ENCODE peak calls at places on chromosome 22, in eight cellular contexts. One of them, this sample, is unnamed.

GRCh38 chr22:40392618-40393017 is 22.2 kb downstream of the SGSM3 start:
- DNase-seq in lower leg skin: no peak
- DNase-seq in tibial artery: no peak
- DNase-seq in fibroblast of pulmonary artery: peak
- DNase-seq in transverse colon: no peak
- DNase-seq in Peyer's patch: no peak
- DNase-seq in GM13977: no peak
- DNase-seq in RWPE2: no peak
- DNase-seq in this sample: no peak

GRCh38 chr22:26656896-26657851 is at the start of gene MIAT:
- DNase-seq in lower leg skin: no peak
- DNase-seq in tibial artery: no peak
- DNase-seq in fibroblast of pulmonary artery: no peak
- DNase-seq in transverse colon: peak
- DNase-seq in Peyer's patch: no peak
- DNase-seq in GM13977: peak
- DNase-seq in RWPE2: no peak
- DNase-seq in this sample: no peak

GRCh38 chr22:41256898-41257260 is 16.1 kb upstream of the CHADL start:
- DNase-seq in lower leg skin: no peak
- DNase-seq in tibial artery: no peak
- DNase-seq in fibroblast of pulmonary artery: peak
- DNase-seq in transverse colon: no peak
- DNase-seq in Peyer's patch: no peak
- DNase-seq in GM13977: no peak
- DNase-seq in RWPE2: no peak
- DNase-seq in this sample: peak

GRCh38 chr22:17866621-17867020 is 92.4 kb upstream of the BID start:
- DNase-seq in lower leg skin: no peak
- DNase-seq in tibial artery: no peak
- DNase-seq in fibroblast of pulmonary artery: no peak
- DNase-seq in transverse colon: no peak
- DNase-seq in Peyer's patch: no peak
- DNase-seq in GM13977: no peak
- DNase-seq in RWPE2: no peak
- DNase-seq in this sample: no peak

GRCh38 chr22:41290262-41291221 is 4.6 kb upstream of the RANGAP1 start:
- DNase-seq in lower leg skin: no peak
- DNase-seq in tibial artery: no peak
- DNase-seq in fibroblast of pulmonary artery: peak
- DNase-seq in transverse colon: no peak
- DNase-seq in Peyer's patch: no peak
- DNase-seq in GM13977: no peak
- DNase-seq in RWPE2: no peak
- DNase-seq in this sample: peak

GRCh38 chr22:48576333-48577013 is 1251.2 kb downstream of the BRD1 start:
- DNase-seq in lower leg skin: no peak
- DNase-seq in tibial artery: no peak
- DNase-seq in fibroblast of pulmonary artery: no peak
- DNase-seq in transverse colon: no peak
- DNase-seq in Peyer's patch: no peak
- DNase-seq in GM13977: no peak
- DNase-seq in RWPE2: no peak
- DNase-seq in this sample: no peak

GRCh38 chr22:42077486-42078125 is 1.9 kb upstream of the SMDT1 start:
- DNase-seq in lower leg skin: no peak
- DNase-seq in tibial artery: no peak
- DNase-seq in fibroblast of pulmonary artery: no peak
- DNase-seq in transverse colon: no peak
- DNase-seq in Peyer's patch: no peak
- DNase-seq in GM13977: no peak
- DNase-seq in RWPE2: no peak
- DNase-seq in this sample: no peak

GRCh38 chr22:40009231-40009769 is 14.5 kb downstream of the FAM83F start:
- DNase-seq in lower leg skin: no peak
- DNase-seq in tibial artery: no peak
- DNase-seq in fibroblast of pulmonary artery: no peak
- DNase-seq in transverse colon: peak
- DNase-seq in Peyer's patch: peak
- DNase-seq in GM13977: no peak
- DNase-seq in RWPE2: no peak
- DNase-seq in this sample: no peak

GRCh38 chr22:44805663-44806062 is 53.3 kb downstream of the ARHGAP8 start:
- DNase-seq in lower leg skin: no peak
- DNase-seq in tibial artery: no peak
- DNase-seq in fibroblast of pulmonary artery: no peak
- DNase-seq in transverse colon: no peak
- DNase-seq in Peyer's patch: no peak
- DNase-seq in GM13977: no peak
- DNase-seq in RWPE2: no peak
- DNase-seq in this sample: no peak

GRCh38 chr22:47257566-47257965 is 495.1 kb downstream of the TBC1D22A start:
- DNase-seq in lower leg skin: no peak
- DNase-seq in tibial artery: no peak
- DNase-seq in fibroblast of pulmonary artery: no peak
- DNase-seq in transverse colon: no peak
- DNase-seq in Peyer's patch: no peak
- DNase-seq in GM13977: no peak
- DNase-seq in RWPE2: no peak
- DNase-seq in this sample: no peak

GRCh38 chr22:39463931-39464390 is 7.1 kb downstream of the MGAT3 start:
- DNase-seq in lower leg skin: no peak
- DNase-seq in tibial artery: no peak
- DNase-seq in fibroblast of pulmonary artery: peak
- DNase-seq in transverse colon: no peak
- DNase-seq in Peyer's patch: peak
- DNase-seq in GM13977: no peak
- DNase-seq in RWPE2: no peak
- DNase-seq in this sample: peak

GRCh38 chr22:31045900-31046587 is 35.1 kb upstream of the SMTN start:
- DNase-seq in lower leg skin: no peak
- DNase-seq in tibial artery: no peak
- DNase-seq in fibroblast of pulmonary artery: no peak
- DNase-seq in transverse colon: no peak
- DNase-seq in Peyer's patch: no peak
- DNase-seq in GM13977: no peak
- DNase-seq in RWPE2: no peak
- DNase-seq in this sample: no peak

GRCh38 chr22:49763696-49764095 is 64.0 kb downstream of the BRD1 start:
- DNase-seq in lower leg skin: no peak
- DNase-seq in tibial artery: no peak
- DNase-seq in fibroblast of pulmonary artery: no peak
- DNase-seq in transverse colon: peak
- DNase-seq in Peyer's patch: peak
- DNase-seq in GM13977: no peak
- DNase-seq in RWPE2: no peak
- DNase-seq in this sample: no peak

GRCh38 chr22:48536691-48537591 is 1290.7 kb downstream of the BRD1 start:
- DNase-seq in lower leg skin: no peak
- DNase-seq in tibial artery: no peak
- DNase-seq in fibroblast of pulmonary artery: no peak
- DNase-seq in transverse colon: no peak
- DNase-seq in Peyer's patch: no peak
- DNase-seq in GM13977: no peak
- DNase-seq in RWPE2: no peak
- DNase-seq in this sample: no peak

GRCh38 chr22:48894064-48894671 is 933.5 kb downstream of the BRD1 start:
- DNase-seq in lower leg skin: no peak
- DNase-seq in tibial artery: no peak
- DNase-seq in fibroblast of pulmonary artery: no peak
- DNase-seq in transverse colon: no peak
- DNase-seq in Peyer's patch: no peak
- DNase-seq in GM13977: no peak
- DNase-seq in RWPE2: peak
- DNase-seq in this sample: no peak

GRCh38 chr22:46293591-46294260 is 2.9 kb upstream of the GTSE1 start:
- DNase-seq in lower leg skin: peak
- DNase-seq in tibial artery: peak
- DNase-seq in fibroblast of pulmonary artery: no peak
- DNase-seq in transverse colon: peak
- DNase-seq in Peyer's patch: peak
- DNase-seq in GM13977: no peak
- DNase-seq in RWPE2: no peak
- DNase-seq in this sample: no peak

GRCh38 chr22:49006207-49007012 is 821.3 kb downstream of the BRD1 start:
- DNase-seq in lower leg skin: no peak
- DNase-seq in tibial artery: peak
- DNase-seq in fibroblast of pulmonary artery: no peak
- DNase-seq in transverse colon: no peak
- DNase-seq in Peyer's patch: no peak
- DNase-seq in GM13977: no peak
- DNase-seq in RWPE2: no peak
- DNase-seq in this sample: no peak

GRCh38 chr22:24089951-24090350 is 78.8 kb downstream of the CABIN1 start:
- DNase-seq in lower leg skin: no peak
- DNase-seq in tibial artery: no peak
- DNase-seq in fibroblast of pulmonary artery: no peak
- DNase-seq in transverse colon: no peak
- DNase-seq in Peyer's patch: no peak
- DNase-seq in GM13977: no peak
- DNase-seq in RWPE2: no peak
- DNase-seq in this sample: no peak

GRCh38 chr22:24706050-24706449 is 68.5 kb downstream of the PIWIL3 start:
- DNase-seq in lower leg skin: no peak
- DNase-seq in tibial artery: no peak
- DNase-seq in fibroblast of pulmonary artery: peak
- DNase-seq in transverse colon: no peak
- DNase-seq in Peyer's patch: no peak
- DNase-seq in GM13977: no peak
- DNase-seq in RWPE2: no peak
- DNase-seq in this sample: no peak

GRCh38 chr22:48842583-48842945 is 985.1 kb downstream of the BRD1 start:
- DNase-seq in lower leg skin: no peak
- DNase-seq in tibial artery: no peak
- DNase-seq in fibroblast of pulmonary artery: no peak
- DNase-seq in transverse colon: no peak
- DNase-seq in Peyer's patch: peak
- DNase-seq in GM13977: no peak
- DNase-seq in RWPE2: no peak
- DNase-seq in this sample: no peak

GRCh38 chr22:39967103-39967829 is 7.1 kb downstream of the TMA7B start:
- DNase-seq in lower leg skin: no peak
- DNase-seq in tibial artery: no peak
- DNase-seq in fibroblast of pulmonary artery: peak
- DNase-seq in transverse colon: peak
- DNase-seq in Peyer's patch: peak
- DNase-seq in GM13977: no peak
- DNase-seq in RWPE2: no peak
- DNase-seq in this sample: peak

GRCh38 chr22:35739642-35740041 is 22.0 kb downstream of the APOL5 start:
- DNase-seq in lower leg skin: no peak
- DNase-seq in tibial artery: peak
- DNase-seq in fibroblast of pulmonary artery: no peak
- DNase-seq in transverse colon: no peak
- DNase-seq in Peyer's patch: no peak
- DNase-seq in GM13977: no peak
- DNase-seq in RWPE2: no peak
- DNase-seq in this sample: no peak
- TF ChIP-seq CTCF in lower leg skin: no peak
- TF ChIP-seq CTCF in tibial artery: peak
- TF ChIP-seq CTCF in fibroblast of pulmonary artery: peak
- TF ChIP-seq CTCF in transverse colon: no peak
- TF ChIP-seq CTCF in Peyer's patch: no peak
- TF ChIP-seq CTCF in GM13977: peak
- TF ChIP-seq CTCF in RWPE2: peak
- TF ChIP-seq CTCF in this sample: peak

GRCh38 chr22:22030493-22031182 is 48.1 kb upstream of the TOP3B start:
- DNase-seq in lower leg skin: no peak
- DNase-seq in tibial artery: no peak
- DNase-seq in fibroblast of pulmonary artery: peak
- DNase-seq in transverse colon: peak
- DNase-seq in Peyer's patch: no peak
- DNase-seq in GM13977: peak
- DNase-seq in RWPE2: no peak
- DNase-seq in this sample: peak
- TF ChIP-seq CTCF in lower leg skin: no peak
- TF ChIP-seq CTCF in tibial artery: no peak
- TF ChIP-seq CTCF in fibroblast of pulmonary artery: peak
- TF ChIP-seq CTCF in transverse colon: no peak
- TF ChIP-seq CTCF in Peyer's patch: peak
- TF ChIP-seq CTCF in GM13977: peak
- TF ChIP-seq CTCF in RWPE2: peak
- TF ChIP-seq CTCF in this sample: peak

DNA sequence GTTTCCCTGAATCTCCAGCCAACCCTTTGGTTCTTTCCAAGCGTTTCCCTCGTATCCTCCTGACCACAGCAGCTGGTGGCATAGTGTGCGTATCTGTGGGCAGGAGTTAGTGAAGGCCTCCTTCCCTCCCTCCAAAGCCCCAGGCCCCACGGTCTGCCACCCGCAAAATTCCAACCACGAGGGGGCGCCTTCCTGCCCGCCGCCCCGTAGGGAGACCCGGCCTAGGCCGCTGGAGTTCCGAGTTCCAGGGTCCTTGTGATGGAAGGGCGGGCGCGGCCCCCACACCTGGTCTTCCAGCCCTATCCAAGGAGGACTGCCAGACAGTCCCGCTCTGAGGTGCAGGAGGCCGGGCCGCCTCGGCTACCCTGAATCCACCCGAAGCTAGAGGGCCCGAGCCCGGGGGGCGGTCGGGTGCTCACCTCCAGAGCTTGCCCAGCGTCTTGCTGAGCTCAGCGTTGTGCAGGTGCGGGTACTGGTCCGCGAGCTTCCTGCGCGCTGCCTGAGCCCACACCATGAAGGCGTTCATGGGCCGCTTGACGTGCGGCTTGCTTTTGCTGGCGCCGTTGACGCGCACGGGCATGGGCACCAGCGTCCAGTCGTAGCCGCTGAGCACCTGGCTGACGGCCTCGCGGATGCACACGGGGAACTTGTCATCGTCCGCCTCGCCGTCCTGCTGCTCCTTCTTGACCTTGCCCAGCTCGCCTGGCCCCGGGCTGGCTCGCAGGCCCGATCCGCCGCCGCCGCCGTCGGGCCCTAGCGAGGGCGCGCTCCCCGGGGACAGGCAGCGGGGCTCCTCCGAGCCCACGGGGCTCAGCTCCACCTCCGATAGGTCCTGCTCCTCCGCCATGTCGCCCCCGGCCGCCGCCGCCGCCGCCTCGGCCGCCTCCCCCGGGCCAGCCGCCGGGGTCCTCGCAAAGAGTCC is 1.2 kb downstream of the SOX10 start:
- DNase-seq in lower leg skin: no peak
- DNase-seq in tibial artery: no peak
- DNase-seq in fibroblast of pulmonary artery: no peak
- DNase-seq in transverse colon: no peak
- DNase-seq in Peyer's patch: no peak
- DNase-seq in GM13977: no peak
- DNase-seq in RWPE2: no peak
- DNase-seq in this sample: no peak
- TF ChIP-seq CTCF in lower leg skin: no peak
- TF ChIP-seq CTCF in tibial artery: no peak
- TF ChIP-seq CTCF in fibroblast of pulmonary artery: peak
- TF ChIP-seq CTCF in transverse colon: no peak
- TF ChIP-seq CTCF in Peyer's patch: no peak
- TF ChIP-seq CTCF in GM13977: no peak
- TF ChIP-seq CTCF in RWPE2: no peak
- TF ChIP-seq CTCF in this sample: peak

DNA sequence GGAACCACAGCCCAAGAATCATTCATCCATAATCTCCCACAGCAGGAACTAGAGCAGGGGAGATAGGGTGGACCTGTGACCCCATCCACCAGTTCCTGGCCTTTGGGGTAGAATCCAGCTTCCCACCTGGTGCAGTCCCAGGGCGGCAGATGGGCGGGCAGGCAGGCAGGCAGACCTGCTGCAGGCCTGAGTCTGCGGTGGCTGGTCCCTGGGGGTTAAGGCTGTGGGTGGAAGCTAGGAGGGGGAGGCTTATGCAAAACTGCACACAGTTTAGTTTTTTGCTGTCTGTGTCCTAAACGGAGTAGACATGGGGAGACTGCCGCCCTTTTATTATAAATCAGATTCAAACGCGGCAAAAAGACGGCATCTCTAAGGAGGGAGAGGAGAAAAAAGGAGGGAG is 4.5 kb upstream of the NEFH start:
- DNase-seq in lower leg skin: no peak
- DNase-seq in tibial artery: no peak
- DNase-seq in fibroblast of pulmonary artery: no peak
- DNase-seq in transverse colon: no peak
- DNase-seq in Peyer's patch: no peak
- DNase-seq in GM13977: peak
- DNase-seq in RWPE2: no peak
- DNase-seq in this sample: no peak
- TF ChIP-seq CTCF in lower leg skin: no peak
- TF ChIP-seq CTCF in tibial artery: no peak
- TF ChIP-seq CTCF in fibroblast of pulmonary artery: no peak
- TF ChIP-seq CTCF in transverse colon: no peak
- TF ChIP-seq CTCF in Peyer's patch: no peak
- TF ChIP-seq CTCF in GM13977: no peak
- TF ChIP-seq CTCF in RWPE2: no peak
- TF ChIP-seq CTCF in this sample: no peak